ENCODE peak calls at places on chromosome 18, in ten cellular contexts. V, B, L, U, X, G, Q, Y, I and F are unnamed samples.

GRCh38 chr18:46502444-46502843 is 154.6 kb downstream of the LOXHD1 start:
- DNase-seq in V (no peak), B (no peak), L (no peak), U (no peak), X (peak; percentile 1), G (no peak), Q (peak; percentile 12), Y (no peak), I (no peak), F (no peak)

GRCh38 chr18:48997985-48998831 is 47.4 kb upstream of the SMAD7 start:
- DNase-seq in V (peak; percentile 8), B (peak; percentile 95), L (peak; percentile 50), U (peak; percentile 99), X (peak; percentile 75), G (peak; percentile 82), Q (peak; percentile 89), Y (no peak), I (peak; percentile 82), F (no peak)

GRCh38 chr18:34718610-34719009 is 8.5 kb downstream of the DTNA start:
- DNase-seq in V (no peak), B (no peak), L (no peak), U (no peak), X (no peak), G (no peak), Q (no peak), Y (no peak), I (no peak), F (no peak)

GRCh38 chr18:37674570-37674969 is 109.0 kb upstream of the CELF4 start:
- DNase-seq in V (no peak), B (no peak), L (no peak), U (peak; percentile 8), X (peak; percentile 26), G (no peak), Q (no peak), Y (no peak), I (no peak), F (no peak)

GRCh38 chr18:8750954-8751415 is 45.6 kb downstream of the MTCL1 start:
- DNase-seq in V (no peak), B (peak; percentile 73), L (no peak), U (peak; percentile 68), X (no peak), G (no peak), Q (peak; percentile 37), Y (no peak), I (peak; percentile 89), F (no peak)

GRCh38 chr18:26097563-26097962 is 7.2 kb upstream of the SS18 start:
- DNase-seq in V (no peak), B (no peak), L (no peak), U (no peak), X (no peak), G (no peak), Q (no peak), Y (no peak), I (no peak), F (no peak)

GRCh38 chr18:63604791-63605567 is 17.8 kb downstream of the SERPINB13 start:
- DNase-seq in V (peak; percentile 47), B (peak; percentile 15), L (no peak), U (peak; percentile 84), X (no peak), G (no peak), Q (no peak), Y (no peak), I (no peak), F (no peak)

GRCh38 chr18:47790036-47790435 is 140.4 kb downstream of the SMAD2 start:
- DNase-seq in V (no peak), B (no peak), L (no peak), U (no peak), X (peak; percentile 13), G (no peak), Q (no peak), Y (no peak), I (no peak), F (no peak)

GRCh38 chr18:8890957-8891464 is 185.7 kb downstream of the MTCL1 start:
- DNase-seq in V (no peak), B (peak; percentile 89), L (no peak), U (peak; percentile 99), X (no peak), G (no peak), Q (peak; percentile 97), Y (no peak), I (peak; percentile 82), F (no peak)

GRCh38 chr18:48649231-48649630 is 110.4 kb downstream of the CTIF start:
- DNase-seq in V (no peak), B (no peak), L (no peak), U (no peak), X (no peak), G (no peak), Q (no peak), Y (no peak), I (no peak), F (no peak)

GRCh38 chr18:13137041-13137938 is 81.3 kb upstream of the LDLRAD4 start:
- DNase-seq in V (peak; percentile 33), B (peak; percentile 47), L (peak; percentile 36), U (no peak), X (peak; percentile 4), G (peak; percentile 92), Q (no peak), Y (no peak), I (no peak), F (peak; percentile 79)

GRCh38 chr18:10705786-10706185 is 180.0 kb downstream of the NAPG start:
- DNase-seq in V (no peak), B (no peak), L (no peak), U (no peak), X (no peak), G (no peak), Q (no peak), Y (no peak), I (no peak), F (no peak)

GRCh38 chr18:8272254-8272653 is 337.0 kb upstream of the RAB12 start:
- DNase-seq in V (no peak), B (no peak), L (no peak), U (no peak), X (no peak), G (no peak), Q (no peak), Y (no peak), I (no peak), F (no peak)

GRCh38 chr18:62741118-62741566 is 25.8 kb downstream of the PHLPP1 start:
- DNase-seq in V (no peak), B (no peak), L (no peak), U (peak; percentile 73), X (peak; percentile 85), G (no peak), Q (peak; percentile 86), Y (no peak), I (no peak), F (no peak)

GRCh38 chr18:26504831-26505230 is 43.5 kb downstream of the KCTD1 start:
- DNase-seq in V (peak; percentile 57), B (no peak), L (no peak), U (no peak), X (no peak), G (no peak), Q (no peak), Y (no peak), I (no peak), F (no peak)

GRCh38 chr18:11664286-11664685 is 24.8 kb upstream of the GNAL start:
- DNase-seq in V (no peak), B (no peak), L (no peak), U (no peak), X (no peak), G (no peak), Q (no peak), Y (no peak), I (no peak), F (no peak)

GRCh38 chr18:45007531-45007930 is 326.8 kb downstream of the SETBP1 start:
- DNase-seq in V (no peak), B (peak; percentile 24), L (no peak), U (no peak), X (no peak), G (no peak), Q (no peak), Y (no peak), I (no peak), F (no peak)

GRCh38 chr18:8786766-8787670 is 81.7 kb downstream of the MTCL1 start:
- DNase-seq in V (no peak), B (no peak), L (no peak), U (no peak), X (no peak), G (peak; percentile 39), Q (no peak), Y (no peak), I (no peak), F (no peak)

GRCh38 chr18:44917865-44918476 is 237.3 kb downstream of the SETBP1 start:
- DNase-seq in V (no peak), B (no peak), L (no peak), U (no peak), X (no peak), G (no peak), Q (no peak), Y (no peak), I (no peak), F (no peak)

GRCh38 chr18:1246827-1247226 is 342.2 kb downstream of the ADCYAP1 start:
- DNase-seq in V (no peak), B (no peak), L (no peak), U (no peak), X (no peak), G (no peak), Q (no peak), Y (no peak), I (no peak), F (no peak)

GRCh38 chr18:75297731-75298130 is 87.1 kb downstream of the TSHZ1 start:
- DNase-seq in V (no peak), B (no peak), L (no peak), U (no peak), X (no peak), G (no peak), Q (no peak), Y (no peak), I (no peak), F (no peak)

GRCh38 chr18:35042389-35043066 is 1.3 kb downstream of the MAPRE2 start:
- DNase-seq in V (peak; percentile 45), B (no peak), L (no peak), U (peak; percentile 33), X (no peak), G (no peak), Q (no peak), Y (peak; percentile 4), I (no peak), F (no peak)

GRCh38 chr18:76747676-76748075 is 74.7 kb upstream of the ZNF236 start:
- DNase-seq in V (no peak), B (no peak), L (no peak), U (no peak), X (no peak), G (no peak), Q (no peak), Y (no peak), I (no peak), F (no peak)

GRCh38 chr18:13051950-13052349 is 60.8 kb downstream of the CEP192 start:
- DNase-seq in V (no peak), B (no peak), L (no peak), U (no peak), X (peak; percentile 71), G (no peak), Q (no peak), Y (no peak), I (no peak), F (peak; percentile 7)

GRCh38 chr18:59993560-59993959 is 93.8 kb downstream of the PMAIP1 start:
- DNase-seq in V (no peak), B (no peak), L (no peak), U (peak; percentile 68), X (no peak), G (no peak), Q (no peak), Y (no peak), I (no peak), F (no peak)